ENCODE peak calls at places on chromosomes 11 and 22, in five cellular contexts. One of them, this sample, is unnamed.

GRCh38 chr11:66388746-66389386 is 17.3 kb upstream of the SLC29A2 start:
- DNase-seq in epithelial cell of esophagus: peak
- DNase-seq in neural progenitor cell: peak
- DNase-seq in osteocyte: no peak
- DNase-seq in endothelial cell: peak
- DNase-seq in this sample: peak

GRCh38 chr22:49826603-49827306 is 918 bp downstream of the BRD1 start:
- DNase-seq in epithelial cell of esophagus: peak
- DNase-seq in neural progenitor cell: peak
- DNase-seq in osteocyte: no peak
- DNase-seq in endothelial cell: peak
- DNase-seq in this sample: peak

GRCh38 chr11:67320691-67321090 is 17.4 kb downstream of the SSH3 start:
- DNase-seq in epithelial cell of esophagus: no peak
- DNase-seq in neural progenitor cell: no peak
- DNase-seq in osteocyte: no peak
- DNase-seq in endothelial cell: no peak
- DNase-seq in this sample: no peak

GRCh38 chr11:67056267-67056639 is 394 bp upstream of the RHOD start:
- DNase-seq in epithelial cell of esophagus: no peak
- DNase-seq in neural progenitor cell: no peak
- DNase-seq in osteocyte: no peak
- DNase-seq in endothelial cell: no peak
- DNase-seq in this sample: no peak

GRCh38 chr11:11987503-11988022 is 20.9 kb downstream of the DKK3 start:
- DNase-seq in epithelial cell of esophagus: peak
- DNase-seq in neural progenitor cell: no peak
- DNase-seq in osteocyte: no peak
- DNase-seq in endothelial cell: no peak
- DNase-seq in this sample: peak

GRCh38 chr11:107648247-107648646 is 57.3 kb downstream of the ELMOD1 start:
- DNase-seq in epithelial cell of esophagus: no peak
- DNase-seq in neural progenitor cell: peak
- DNase-seq in osteocyte: no peak
- DNase-seq in endothelial cell: no peak
- DNase-seq in this sample: no peak

GRCh38 chr11:114738954-114739353 is 60.6 kb downstream of the NXPE2 start:
- DNase-seq in epithelial cell of esophagus: peak
- DNase-seq in neural progenitor cell: peak
- DNase-seq in osteocyte: no peak
- DNase-seq in endothelial cell: peak
- DNase-seq in this sample: peak

GRCh38 chr11:121372028-121372427 is 79.5 kb downstream of the SC5D start:
- DNase-seq in epithelial cell of esophagus: no peak
- DNase-seq in neural progenitor cell: no peak
- DNase-seq in osteocyte: no peak
- DNase-seq in endothelial cell: no peak
- DNase-seq in this sample: no peak

GRCh38 chr22:47163481-47163875 is 401.0 kb downstream of the TBC1D22A start:
- DNase-seq in epithelial cell of esophagus: no peak
- DNase-seq in neural progenitor cell: no peak
- DNase-seq in osteocyte: no peak
- DNase-seq in endothelial cell: no peak
- DNase-seq in this sample: no peak

GRCh38 chr22:27045103-27045940 is 387.9 kb downstream of the MIAT start:
- DNase-seq in epithelial cell of esophagus: peak
- DNase-seq in neural progenitor cell: no peak
- DNase-seq in osteocyte: no peak
- DNase-seq in endothelial cell: no peak
- DNase-seq in this sample: no peak

GRCh38 chr11:9529333-9529648 is 44.2 kb upstream of the WEE1 start:
- DNase-seq in epithelial cell of esophagus: no peak
- DNase-seq in neural progenitor cell: no peak
- DNase-seq in osteocyte: no peak
- DNase-seq in endothelial cell: no peak
- DNase-seq in this sample: no peak

GRCh38 chr11:75422248-75423231 is 10.5 kb downstream of the KLHL35 start:
- DNase-seq in epithelial cell of esophagus: no peak
- DNase-seq in neural progenitor cell: no peak
- DNase-seq in osteocyte: no peak
- DNase-seq in endothelial cell: no peak
- DNase-seq in this sample: no peak

GRCh38 chr22:43783777-43784176 is 28.3 kb downstream of the EFCAB6 start:
- DNase-seq in epithelial cell of esophagus: no peak
- DNase-seq in neural progenitor cell: no peak
- DNase-seq in osteocyte: no peak
- DNase-seq in endothelial cell: no peak
- DNase-seq in this sample: no peak

GRCh38 chr11:108985611-108986279 is 320.9 kb downstream of the DDX10 start:
- DNase-seq in epithelial cell of esophagus: peak
- DNase-seq in neural progenitor cell: no peak
- DNase-seq in osteocyte: no peak
- DNase-seq in endothelial cell: no peak
- DNase-seq in this sample: no peak

GRCh38 chr11:69883292-69884255 is 64.4 kb upstream of the FGF3 start:
- DNase-seq in epithelial cell of esophagus: no peak
- DNase-seq in neural progenitor cell: no peak
- DNase-seq in osteocyte: no peak
- DNase-seq in endothelial cell: no peak
- DNase-seq in this sample: no peak

GRCh38 chr22:21028277-21029251 is 3.8 kb downstream of the SLC7A4 start:
- DNase-seq in epithelial cell of esophagus: no peak
- DNase-seq in neural progenitor cell: no peak
- DNase-seq in osteocyte: no peak
- DNase-seq in endothelial cell: no peak
- DNase-seq in this sample: no peak

GRCh38 chr22:35705141-35705540 is 12.5 kb upstream of the APOL5 start:
- DNase-seq in epithelial cell of esophagus: peak
- DNase-seq in neural progenitor cell: no peak
- DNase-seq in osteocyte: no peak
- DNase-seq in endothelial cell: no peak
- DNase-seq in this sample: no peak

GRCh38 chr11:63874511-63874910 is 35.6 kb downstream of the MARK2 start:
- DNase-seq in epithelial cell of esophagus: no peak
- DNase-seq in neural progenitor cell: no peak
- DNase-seq in osteocyte: no peak
- DNase-seq in endothelial cell: no peak
- DNase-seq in this sample: no peak

GRCh38 chr11:1224109-1224485 is 1.2 kb downstream of the MUC5B start:
- DNase-seq in epithelial cell of esophagus: no peak
- DNase-seq in neural progenitor cell: no peak
- DNase-seq in osteocyte: peak
- DNase-seq in endothelial cell: no peak
- DNase-seq in this sample: no peak

GRCh38 chr11:46710821-46711269 is 8.2 kb upstream of the F2 start:
- DNase-seq in epithelial cell of esophagus: peak
- DNase-seq in neural progenitor cell: no peak
- DNase-seq in osteocyte: no peak
- DNase-seq in endothelial cell: no peak
- DNase-seq in this sample: no peak

GRCh38 chr11:122459064-122459463 is 196.5 kb upstream of the UBASH3B start:
- DNase-seq in epithelial cell of esophagus: no peak
- DNase-seq in neural progenitor cell: no peak
- DNase-seq in osteocyte: no peak
- DNase-seq in endothelial cell: no peak
- DNase-seq in this sample: no peak

GRCh38 chr22:23083315-23084021 is 13.1 kb downstream of the GNAZ start:
- DNase-seq in epithelial cell of esophagus: no peak
- DNase-seq in neural progenitor cell: no peak
- DNase-seq in osteocyte: no peak
- DNase-seq in endothelial cell: no peak
- DNase-seq in this sample: no peak

GRCh38 chr22:45994516-45995404 is 17.8 kb upstream of the WNT7B start:
- DNase-seq in epithelial cell of esophagus: peak
- DNase-seq in neural progenitor cell: peak
- DNase-seq in osteocyte: peak
- DNase-seq in endothelial cell: peak
- DNase-seq in this sample: peak

GRCh38 chr11:33622806-33623205 is 77.8 kb downstream of the C11orf91 start:
- DNase-seq in epithelial cell of esophagus: no peak
- DNase-seq in neural progenitor cell: no peak
- DNase-seq in osteocyte: no peak
- DNase-seq in endothelial cell: no peak
- DNase-seq in this sample: no peak

GRCh38 chr11:1873048-1873812 is 18.5 kb downstream of the PRR33 start:
- DNase-seq in epithelial cell of esophagus: peak
- DNase-seq in neural progenitor cell: peak
- DNase-seq in osteocyte: no peak
- DNase-seq in endothelial cell: no peak
- DNase-seq in this sample: no peak

GRCh38 chr11:112837162-112837826 is 123.9 kb upstream of the NCAM1 start:
- DNase-seq in epithelial cell of esophagus: no peak
- DNase-seq in neural progenitor cell: no peak
- DNase-seq in osteocyte: no peak
- DNase-seq in endothelial cell: peak
- DNase-seq in this sample: no peak

GRCh38 chr11:105156231-105156630 is 16.7 kb upstream of the CARD18 start:
- DNase-seq in epithelial cell of esophagus: no peak
- DNase-seq in neural progenitor cell: peak
- DNase-seq in osteocyte: no peak
- DNase-seq in endothelial cell: no peak
- DNase-seq in this sample: no peak
- TF ChIP-seq CTCF in epithelial cell of esophagus: no peak
- TF ChIP-seq CTCF in neural progenitor cell: no peak
- TF ChIP-seq CTCF in osteocyte: no peak
- TF ChIP-seq CTCF in endothelial cell: no peak
- TF ChIP-seq CTCF in this sample: no peak

DNA sequence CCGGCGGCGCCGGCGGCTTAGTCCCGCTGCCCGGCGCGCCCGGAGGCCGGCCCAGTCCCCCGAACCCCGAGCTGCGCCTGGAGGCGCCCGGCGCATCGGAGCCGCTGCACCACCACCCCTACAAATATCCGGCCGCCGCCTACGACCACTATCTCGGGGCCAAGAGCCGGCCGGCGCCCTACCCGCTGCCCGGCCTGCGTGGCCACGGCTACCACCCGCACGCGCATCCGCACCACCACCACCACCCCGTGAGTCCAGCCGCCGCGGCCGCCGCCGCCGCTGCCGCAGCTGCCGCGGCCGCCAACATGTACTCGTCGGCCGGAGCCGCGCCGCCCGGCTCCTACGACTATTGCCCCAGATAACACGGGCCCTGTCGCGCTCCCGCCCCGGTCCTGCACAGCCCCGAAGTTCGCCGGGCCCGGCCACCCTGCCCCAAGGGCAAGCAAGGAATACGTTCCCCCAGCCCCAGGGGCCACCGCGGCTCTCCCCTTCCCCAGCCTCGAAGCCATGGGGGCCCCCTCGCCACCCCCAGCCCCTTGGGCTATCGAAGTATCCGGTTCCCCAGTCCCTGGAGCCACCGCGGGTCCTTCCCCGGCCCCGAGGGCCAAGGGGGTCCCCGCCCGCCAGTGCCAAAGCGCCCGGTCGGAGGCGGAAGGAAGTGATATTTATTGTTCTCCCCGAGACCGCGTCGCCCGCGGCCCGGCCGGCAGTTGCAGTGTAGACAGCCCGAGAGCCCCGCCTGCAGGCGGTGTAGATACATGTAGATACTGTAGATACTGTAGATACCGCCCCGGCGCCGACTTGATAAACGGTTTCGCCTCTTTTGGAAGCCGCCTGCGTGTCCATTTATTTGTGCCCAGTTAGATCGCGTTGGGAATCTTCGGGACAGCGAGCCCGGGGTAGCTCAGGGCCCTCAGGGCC is 6.2 kb downstream of the TBX1 start:
- DNase-seq in epithelial cell of esophagus: peak
- DNase-seq in neural progenitor cell: peak
- DNase-seq in osteocyte: no peak
- DNase-seq in endothelial cell: peak
- DNase-seq in this sample: peak
- TF ChIP-seq CTCF in epithelial cell of esophagus: peak
- TF ChIP-seq CTCF in neural progenitor cell: peak
- TF ChIP-seq CTCF in osteocyte: no peak
- TF ChIP-seq CTCF in endothelial cell: peak
- TF ChIP-seq CTCF in this sample: peak

GRCh38 chr11:119047205-119047604 is 9.8 kb downstream of the HYOU1 start:
- DNase-seq in epithelial cell of esophagus: no peak
- DNase-seq in neural progenitor cell: no peak
- DNase-seq in osteocyte: no peak
- DNase-seq in endothelial cell: no peak
- DNase-seq in this sample: no peak

GRCh38 chr11:119041821-119042514 is 11.3 kb upstream of the SLC37A4 start:
- DNase-seq in epithelial cell of esophagus: peak
- DNase-seq in neural progenitor cell: no peak
- DNase-seq in osteocyte: no peak
- DNase-seq in endothelial cell: no peak
- DNase-seq in this sample: no peak

GRCh38 chr11:119046489-119046888 is 10.5 kb downstream of the HYOU1 start:
- DNase-seq in epithelial cell of esophagus: no peak
- DNase-seq in neural progenitor cell: no peak
- DNase-seq in osteocyte: no peak
- DNase-seq in endothelial cell: no peak
- DNase-seq in this sample: no peak

GRCh38 chr11:119048644-119049043 is 8.4 kb downstream of the HYOU1 start:
- DNase-seq in epithelial cell of esophagus: no peak
- DNase-seq in neural progenitor cell: no peak
- DNase-seq in osteocyte: no peak
- DNase-seq in endothelial cell: no peak
- DNase-seq in this sample: no peak

DNA sequence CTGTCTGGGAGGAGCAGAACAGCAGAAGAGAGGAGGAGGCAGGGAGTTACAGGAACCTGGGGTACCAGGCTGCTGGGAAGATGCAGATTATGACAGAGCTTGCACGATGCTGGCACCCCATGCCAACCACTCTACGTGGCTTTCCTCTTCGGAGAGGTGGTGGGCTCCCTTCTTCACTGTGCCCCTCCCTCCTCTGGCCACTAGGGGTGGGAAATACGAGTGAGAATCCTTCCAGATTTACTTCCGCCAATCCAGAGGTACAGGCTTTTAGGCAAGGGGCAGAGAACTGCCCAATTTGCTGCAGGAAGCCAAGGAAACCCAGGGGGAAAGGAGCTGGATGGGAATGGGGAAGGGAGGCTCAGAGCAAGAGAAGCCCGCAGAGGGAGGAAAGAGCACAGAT is 12.3 kb downstream of the HYOU1 start:
- DNase-seq in epithelial cell of esophagus: no peak
- DNase-seq in neural progenitor cell: peak
- DNase-seq in osteocyte: no peak
- DNase-seq in endothelial cell: no peak
- DNase-seq in this sample: no peak
- TF ChIP-seq CTCF in epithelial cell of esophagus: peak
- TF ChIP-seq CTCF in neural progenitor cell: peak
- TF ChIP-seq CTCF in osteocyte: no peak
- TF ChIP-seq CTCF in endothelial cell: peak
- TF ChIP-seq CTCF in this sample: peak

GRCh38 chr11:31676280-31676982 is 134.7 kb downstream of the PAX6 start:
- DNase-seq in epithelial cell of esophagus: no peak
- DNase-seq in neural progenitor cell: no peak
- DNase-seq in osteocyte: no peak
- DNase-seq in endothelial cell: no peak
- DNase-seq in this sample: no peak

DNA sequence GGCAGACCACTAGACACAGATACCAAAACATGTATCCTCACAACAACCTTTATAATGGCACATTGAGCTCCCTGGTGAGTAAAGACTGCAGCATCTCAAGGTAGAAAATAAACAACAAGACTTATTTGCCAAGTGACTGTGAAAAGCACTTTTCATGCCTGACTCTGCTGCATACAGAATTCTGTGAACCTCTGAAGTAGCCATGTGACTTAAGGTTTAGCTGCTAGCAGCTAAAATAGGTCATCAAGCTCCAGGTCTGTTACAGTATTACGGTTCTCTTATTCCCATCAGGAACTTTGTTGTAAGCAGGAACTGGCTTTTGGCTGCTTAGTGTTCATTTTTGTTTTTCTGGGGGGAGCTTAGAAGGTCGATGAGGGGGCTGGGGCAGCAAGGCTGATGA is 139.4 kb downstream of the PAX6 start:
- DNase-seq in epithelial cell of esophagus: no peak
- DNase-seq in neural progenitor cell: no peak
- DNase-seq in osteocyte: no peak
- DNase-seq in endothelial cell: no peak
- DNase-seq in this sample: no peak
- TF ChIP-seq CTCF in epithelial cell of esophagus: no peak
- TF ChIP-seq CTCF in neural progenitor cell: no peak
- TF ChIP-seq CTCF in osteocyte: no peak
- TF ChIP-seq CTCF in endothelial cell: no peak
- TF ChIP-seq CTCF in this sample: no peak

This sample was measured in activated CD8-positive, alpha-beta T cell treated with anti-CD3 and anti-CD28 coated beads for 36 hours.